ENCODE peak calls at places on chromosomes 6 and 20, in four cellular contexts. A is fibroblast of lung, S is GM23338, B is heart left ventricle. O is an unnamed sample. For H3K4me1, the result is how much of the 10 kb centered on the place peaks cover.

GRCh38 chr6:139547082-139547776 is 172.8 kb upstream of the CITED2 start:
- DNase-seq in S (no peak), B (no peak), A (peak), O (no peak)

GRCh38 chr20:50850721-50851286 is 55.9 kb downstream of the BCAS4 start:
- DNase-seq in B (no peak), S (peak), A (no peak), O (no peak)

GRCh38 chr6:99997141-99997540 is 3.1 kb upstream of the MCHR2 start:
- DNase-seq in A (no peak), S (no peak), B (no peak), O (no peak)

GRCh38 chr6:94468830-94469229 is 1049.5 kb upstream of the EPHA7 start:
- DNase-seq in S (peak), B (no peak), A (no peak), O (no peak)

GRCh38 chr6:108895591-108895990 is 47.4 kb downstream of the ARMC2 start:
- DNase-seq in B (no peak), A (peak), S (no peak), O (no peak)

GRCh38 chr20:61810066-61810708 is 255.5 kb downstream of the TAF4 start:
- DNase-seq in A (no peak), B (no peak), S (no peak), O (no peak)

GRCh38 chr20:63896136-63896890 is 1.4 kb downstream of the DNAJC5 start:
- DNase-seq in S (peak), B (peak), A (peak), O (peak)

GRCh38 chr6:157605484-157605883 is 217.6 kb upstream of the SNX9 start:
- DNase-seq in B (no peak), A (no peak), S (no peak), O (no peak)

GRCh38 chr20:699811-700338 is 24.3 kb upstream of the SCRT2 start:
- DNase-seq in B (peak), A (no peak), S (peak), O (no peak)

GRCh38 chr20:51042064-51042463 is 19.2 kb upstream of the KCNG1 start:
- DNase-seq in S (peak), B (no peak), A (no peak), O (no peak)

GRCh38 chr6:138339024-138339423 is 38.7 kb upstream of the SMIM28 start:
- DNase-seq in A (no peak), S (peak), B (no peak), O (no peak)

GRCh38 chr6:122609881-122610689 is at the start of gene PKIB:
- DNase-seq in S (peak), B (peak), A (peak), O (peak)

GRCh38 chr6:35044771-35045275 is 96.3 kb downstream of the TCP11 start:
- DNase-seq in S (no peak), B (no peak), A (no peak), O (no peak)

GRCh38 chr6:127267742-127268588 is 1.3 kb downstream of the RNF146 start:
- DNase-seq in B (no peak), S (peak), A (no peak), O (peak)

GRCh38 chr6:107115695-107116327 is 496 bp upstream of the BEND3 start:
- DNase-seq in A (no peak), S (peak), B (peak), O (peak)

GRCh38 chr6:87759491-87760010 is 57.5 kb upstream of the AKIRIN2 start:
- DNase-seq in S (no peak), A (no peak), B (no peak), O (no peak)

GRCh38 chr6:39009476-39009875 is 39.1 kb upstream of the GLP1R start:
- DNase-seq in S (no peak), B (no peak), A (no peak), O (no peak)

GRCh38 chr20:34525709-34526416 is 9.6 kb downstream of the DYNLRB1 start:
- DNase-seq in A (peak), B (peak), S (no peak), O (peak)

GRCh38 chr6:46921731-46922130 is at the start of gene ADGRF5:
- DNase-seq in A (no peak), S (no peak), B (peak), O (peak)
- H3K4me3 ChIP-seq in A (peak), S (no peak), B (peak), O (peak)

GRCh38 chr6:75215291-75215690 is 9.4 kb upstream of the COL12A1 start:
- DNase-seq in S (no peak), B (no peak), A (no peak), O (no peak)

GRCh38 chr6:75220365-75220764 is 14.5 kb upstream of the COL12A1 start:
- DNase-seq in B (no peak), S (no peak), A (peak), O (no peak)

GRCh38 chr6:75213732-75214131 is 7.9 kb upstream of the COL12A1 start:
- DNase-seq in S (no peak), B (no peak), A (no peak), O (no peak)

GRCh38 chr6:75219213-75219612 is 13.4 kb upstream of the COL12A1 start:
- DNase-seq in S (no peak), A (no peak), B (no peak), O (no peak)

DNA sequence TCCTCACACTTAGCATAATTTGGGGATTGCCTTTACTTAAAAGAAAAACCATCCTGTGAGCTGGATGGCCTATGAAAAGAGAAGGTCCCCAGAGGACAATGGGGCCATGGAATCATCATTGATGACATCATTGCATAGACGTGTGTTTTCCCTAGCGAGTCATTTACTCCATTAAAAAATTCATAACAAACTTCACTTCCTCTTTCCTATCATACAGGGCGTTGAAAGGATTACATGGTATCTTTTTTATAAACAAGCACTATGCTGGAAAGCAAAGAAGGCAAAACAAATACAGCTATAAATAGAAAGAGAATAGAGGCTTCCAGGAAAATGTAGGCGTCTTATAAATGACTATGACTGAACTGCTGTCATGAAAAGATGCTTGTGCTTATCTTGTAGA is 11.3 kb upstream of the COL12A1 start:
- DNase-seq in B (no peak), S (no peak), A (peak), O (no peak)
- H3K4me1 ChIP-seq in B (under half), S (under half), A (under half), O (under half)

DNA sequence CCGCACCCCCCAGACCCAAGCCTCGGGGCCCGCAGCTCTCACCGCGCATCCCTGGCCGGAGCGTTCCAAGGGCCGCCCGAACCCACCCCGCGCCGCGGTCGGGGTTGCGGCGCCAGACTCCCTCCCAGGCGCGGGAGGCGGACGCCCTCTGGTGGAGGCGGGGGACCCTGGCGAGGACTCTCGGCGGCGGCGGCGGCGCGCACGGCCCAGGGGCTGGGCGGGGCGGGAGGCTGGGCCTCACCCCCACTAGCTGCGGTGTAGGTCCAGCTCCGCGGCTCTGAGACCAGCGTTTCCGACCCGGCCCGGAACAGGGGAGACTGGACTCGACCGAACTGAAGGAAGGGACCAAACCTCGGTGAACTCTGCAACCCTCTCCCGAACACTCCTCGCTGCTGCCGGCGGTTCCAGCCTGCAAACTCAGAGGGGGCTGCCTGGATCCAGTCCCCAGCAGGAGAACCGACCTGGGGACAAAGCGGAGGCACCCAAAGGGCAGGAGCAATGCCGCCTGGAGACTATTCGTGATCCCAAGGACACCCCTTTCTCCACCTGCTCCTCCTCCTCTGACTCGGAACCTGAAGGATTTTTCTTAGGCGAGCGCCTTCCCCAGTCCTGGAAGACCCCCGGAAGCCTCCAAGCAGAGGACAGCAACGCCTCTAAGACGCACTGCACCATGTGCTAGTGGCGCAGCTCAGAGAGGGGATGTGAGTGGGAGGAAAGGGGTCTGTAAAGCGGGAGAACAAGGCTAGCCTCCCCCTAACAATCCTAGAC is 859 bp upstream of the TOMM6 start:
- DNase-seq in A (peak), S (peak), B (peak), O (peak)
- H3K4me3 ChIP-seq in A (peak), S (peak), B (peak), O (peak)

DNA sequence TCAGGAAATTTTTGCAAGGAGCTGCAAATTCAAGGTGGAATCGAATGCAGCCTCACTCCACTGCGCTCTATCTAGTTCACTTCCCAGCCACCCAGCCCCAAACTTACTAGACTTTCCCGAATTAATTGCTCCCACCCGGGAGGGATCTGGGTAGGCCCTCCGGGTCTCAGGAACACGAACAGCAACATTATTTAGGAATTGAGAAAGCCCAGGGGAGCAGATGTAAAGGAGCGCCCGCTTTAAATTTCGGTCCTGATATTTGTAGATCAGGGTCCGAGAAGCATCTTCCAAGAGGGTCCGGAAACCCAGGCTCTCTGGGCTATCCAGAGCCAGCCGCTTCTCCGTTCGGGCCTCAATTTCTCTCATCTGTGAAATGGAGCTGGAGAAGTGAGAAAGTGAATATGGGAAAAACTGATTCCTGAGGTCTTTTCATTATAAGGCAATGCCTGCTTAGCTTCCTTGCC is 490 bp upstream of the ID1 start:
- DNase-seq in A (no peak), S (peak), B (no peak), O (no peak)
- H3K4me1 ChIP-seq in A (under half), S (under half), B (under half), O (under half)

GRCh38 chr6:81067057-81067456 is 685.4 kb downstream of the TENT5A start:
- DNase-seq in B (no peak), A (no peak), S (no peak), O (no peak)
- H3K4me3 ChIP-seq in B (no peak), A (no peak), S (no peak), O (no peak)

GRCh38 chr6:12766365-12766764 is 49.8 kb downstream of the PHACTR1 start:
- DNase-seq in B (no peak), A (no peak), S (no peak), O (no peak)

GRCh38 chr6:12760911-12761310 is 44.3 kb downstream of the PHACTR1 start:
- DNase-seq in S (no peak), B (no peak), A (no peak), O (no peak)

GRCh38 chr6:12767016-12767415 is 50.4 kb downstream of the PHACTR1 start:
- DNase-seq in B (no peak), S (no peak), A (no peak), O (no peak)

DNA sequence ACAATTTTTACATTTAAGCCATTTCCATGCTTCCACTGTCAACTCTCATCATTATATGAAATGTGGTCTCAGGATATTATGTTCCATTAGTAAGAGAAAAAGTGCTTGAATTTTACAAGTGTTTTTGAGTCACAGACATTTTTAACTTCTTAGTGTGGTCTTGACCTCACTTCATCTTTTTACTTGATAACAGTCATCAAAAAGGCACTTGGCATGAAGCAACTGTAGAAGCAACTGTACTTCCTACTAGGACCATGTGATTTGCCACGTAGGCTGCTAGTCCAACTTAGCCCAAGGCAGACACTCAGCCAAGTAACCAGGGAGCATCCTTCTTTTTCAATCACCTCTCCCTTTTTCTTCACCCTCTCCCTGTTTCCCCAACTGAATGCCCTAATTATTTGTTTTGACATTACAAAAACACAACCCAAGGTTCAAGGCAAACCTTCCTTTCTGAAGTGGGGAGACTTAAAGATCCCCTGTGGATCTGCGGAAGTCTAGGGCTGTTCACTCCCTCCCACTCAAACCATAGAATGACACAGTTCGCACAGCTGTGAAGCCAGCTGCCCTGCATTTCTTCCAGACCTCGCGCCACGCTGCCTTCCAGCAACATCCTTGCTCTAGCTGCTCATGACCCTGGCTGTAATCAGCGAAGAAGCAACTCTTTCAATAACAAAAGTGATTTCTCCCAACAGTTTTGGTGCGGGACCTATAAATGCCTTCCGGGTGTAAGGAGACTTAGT is 45.0 kb downstream of the PHACTR1 start:
- DNase-seq in A (no peak), S (no peak), B (no peak), O (no peak)
- H3K4me1 ChIP-seq in A (under half), S (under half), B (under half), O (under half)

DNA sequence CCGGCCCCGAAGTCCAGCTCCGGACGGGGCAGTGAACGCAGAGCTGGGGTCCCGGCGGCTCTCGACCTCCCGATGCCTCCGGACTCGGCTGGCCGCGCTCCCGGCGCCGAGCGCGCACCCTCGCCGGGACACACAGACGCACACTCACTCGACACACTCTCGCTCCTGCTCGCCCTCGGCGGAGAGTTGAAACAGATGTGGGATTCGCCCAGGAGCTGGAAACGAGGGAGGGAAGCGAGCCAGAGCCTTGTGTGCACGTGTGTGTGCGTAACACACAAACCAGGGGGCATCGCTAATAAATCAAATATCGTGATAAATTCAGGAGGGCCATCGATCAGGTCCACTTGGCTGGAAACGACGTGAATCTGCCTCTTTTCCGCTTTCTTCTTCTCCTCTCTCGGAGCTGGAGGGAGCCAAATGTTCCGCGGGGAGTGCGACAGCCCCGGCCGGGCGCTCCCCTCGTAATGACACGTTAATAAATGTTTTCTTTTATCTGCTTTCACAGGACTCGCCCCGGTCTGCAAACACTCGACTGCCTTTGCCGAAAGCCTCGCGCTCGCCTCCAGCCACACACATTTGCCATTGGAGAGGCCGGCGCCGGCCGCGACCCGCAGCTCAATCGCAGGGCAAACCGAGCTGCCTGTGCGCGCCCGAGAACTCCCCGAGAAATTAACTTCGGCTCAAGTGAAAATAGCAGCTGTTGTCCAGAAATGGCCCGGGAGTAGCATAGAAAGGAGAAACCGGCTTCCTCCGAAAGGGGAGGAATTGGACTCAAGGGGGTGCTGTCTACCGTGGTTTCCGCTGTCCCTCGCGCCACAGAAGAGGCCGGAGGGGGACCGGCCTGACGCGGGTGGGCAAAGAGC is 850 bp upstream of the SULF2 start:
- DNase-seq in B (peak), S (peak), A (peak), O (peak)
- H3K4me3 ChIP-seq in B (peak), S (peak), A (peak), O (no peak)

GRCh38 chr20:37279820-37280219 is 9.6 kb upstream of the MANBAL start:
- DNase-seq in B (no peak), S (no peak), A (no peak), O (no peak)
- H3K4me1 ChIP-seq in B (under half), S (under half), A (under half), O (under half)

GRCh38 chr20:7714549-7714948 is 225.7 kb downstream of the HAO1 start:
- DNase-seq in B (no peak), S (peak), A (no peak), O (no peak)
- H3K4me3 ChIP-seq in B (no peak), S (no peak), A (no peak), O (no peak)

DNA sequence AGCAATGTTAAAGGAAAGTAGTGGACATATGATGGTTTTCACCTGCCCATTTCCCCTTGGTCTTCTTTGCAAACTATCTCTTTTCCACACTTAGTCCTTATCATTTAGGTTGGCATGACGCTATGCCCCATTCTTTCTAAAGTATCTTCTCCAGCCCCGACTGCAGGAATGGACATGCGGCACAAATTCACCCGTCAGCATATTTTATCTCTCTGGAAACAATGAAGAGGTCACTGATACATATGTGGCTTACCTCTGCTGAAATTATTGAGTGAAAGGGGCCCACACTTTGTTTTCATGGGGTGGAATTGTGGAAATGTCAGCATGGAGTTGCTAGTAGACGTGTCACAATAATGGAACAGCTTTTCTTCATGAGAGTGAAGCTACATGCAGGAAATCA is 45.8 kb upstream of the MEI4 start:
- DNase-seq in S (no peak), B (no peak), A (no peak), O (no peak)
- H3K4me1 ChIP-seq in S (under half), B (under half), A (under half), O (under half)

O was measured in thyroid gland.